ENCODE peak calls at places on chromosomes 13 and 19, in eight cellular contexts. Y, N, D, U, S, Q, Z and I are unnamed samples.

GRCh38 chr13:25046985-25047660 is 48.8 kb upstream of the PABPC3 start:
- DNase-seq in Y (no peak), N (no peak), D (no peak), U (peak; percentile 18), S (peak; percentile 57), Q (no peak), Z (no peak), I (no peak)

GRCh38 chr19:9721861-9722260 is 46.7 kb downstream of the ZNF846 start:
- DNase-seq in Y (no peak), N (no peak), D (no peak), U (no peak), S (peak; percentile 9), Q (no peak), Z (no peak), I (no peak)

GRCh38 chr19:38513762-38514167 is 80.3 kb downstream of the RYR1 start:
- DNase-seq in Y (no peak), N (no peak), D (no peak), U (no peak), S (no peak), Q (no peak), Z (no peak), I (no peak)

GRCh38 chr19:50462970-50463369 is 13.3 kb upstream of the EMC10 start:
- DNase-seq in Y (no peak), N (no peak), D (no peak), U (no peak), S (no peak), Q (no peak), Z (no peak), I (no peak)

GRCh38 chr13:112711528-112712265 is 21.9 kb downstream of the ATP11A start:
- DNase-seq in Y (no peak), N (no peak), D (no peak), U (peak; percentile 98), S (no peak), Q (peak; percentile 74), Z (peak; percentile 92), I (peak; percentile 74)

GRCh38 chr13:42420304-42420703 is 148.4 kb downstream of the AKAP11 start:
- DNase-seq in Y (no peak), N (no peak), D (no peak), U (no peak), S (no peak), Q (no peak), Z (no peak), I (no peak)

GRCh38 chr19:2551864-2552185 is 75.9 kb downstream of the GADD45B start:
- DNase-seq in Y (no peak), N (no peak), D (no peak), U (no peak), S (no peak), Q (no peak), Z (no peak), I (no peak)

GRCh38 chr13:100235311-100235901 is 146.5 kb downstream of the PCCA start:
- DNase-seq in Y (peak; percentile 32), N (no peak), D (no peak), U (peak; percentile 63), S (peak; percentile 51), Q (no peak), Z (no peak), I (no peak)

GRCh38 chr13:27919934-27920676 is at the start of gene PDX1:
- DNase-seq in Y (no peak), N (no peak), D (no peak), U (no peak), S (peak; percentile 70), Q (no peak), Z (no peak), I (peak; percentile 70)

GRCh38 chr19:49889038-49889686 is 7.5 kb downstream of the IL4I1 start:
- DNase-seq in Y (no peak), N (no peak), D (no peak), U (no peak), S (no peak), Q (no peak), Z (no peak), I (no peak)

GRCh38 chr13:41263261-41263971 is at the start of gene MTRF1:
- DNase-seq in Y (peak; percentile 56), N (peak; percentile 51), D (peak; percentile 87), U (peak; percentile 69), S (peak; percentile 86), Q (peak; percentile 12), Z (peak; percentile 84), I (peak; percentile 75)

GRCh38 chr13:22594041-22594440 is 586.7 kb upstream of the SGCG start:
- DNase-seq in Y (no peak), N (no peak), D (no peak), U (no peak), S (no peak), Q (no peak), Z (no peak), I (no peak)

GRCh38 chr13:109745060-109745459 is 41.3 kb downstream of the IRS2 start:
- DNase-seq in Y (no peak), N (no peak), D (no peak), U (no peak), S (no peak), Q (no peak), Z (no peak), I (no peak)
- TF ChIP-seq CTCF in Y (no peak), N (no peak), D (no peak), U (no peak), S (no peak), Q (no peak), Z (no peak), I (no peak)

DNA sequence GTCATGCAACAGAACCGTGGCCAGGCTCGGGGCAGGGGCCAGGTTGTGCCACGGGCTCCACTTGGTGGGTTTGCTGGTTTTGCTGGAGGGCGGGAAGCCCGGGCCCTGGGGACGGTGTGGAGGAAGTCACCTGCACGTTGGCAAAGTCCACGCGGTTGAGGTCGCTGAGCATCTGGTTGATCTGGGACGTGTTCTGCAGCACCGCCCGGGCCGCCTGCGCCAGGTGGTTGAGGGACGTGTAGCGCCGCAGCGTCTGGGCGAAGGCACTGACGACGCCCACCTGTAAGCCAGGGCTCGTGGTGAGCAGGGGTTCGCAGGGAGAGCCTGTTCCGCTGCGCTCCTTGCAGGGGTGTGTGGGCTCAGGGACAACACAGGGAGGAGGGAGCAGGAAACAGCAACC is 24.7 kb upstream of the RANBP3 start:
- DNase-seq in Y (no peak), N (no peak), D (no peak), U (no peak), S (no peak), Q (no peak), Z (no peak), I (no peak)
- H3K36me3 ChIP-seq in Y (no peaks in the 10 kb centered on the region), N (no peaks in the 10 kb centered on the region), D (no peaks in the 10 kb centered on the region), U (peaks cover 3% of the 10 kb centered on the region), S (no peaks in the 10 kb centered on the region), Q (peaks cover 50% of the 10 kb centered on the region), Z (peaks cover 57% of the 10 kb centered on the region), I (peaks cover 3% of the 10 kb centered on the region)

GRCh38 chr19:47419037-47419783 is at the start of gene MEIS3:
- DNase-seq in Y (no peak), N (no peak), D (no peak), U (no peak), S (peak; percentile 81), Q (no peak), Z (no peak), I (no peak)

GRCh38 chr19:47417746-47418594 is 1.4 kb downstream of the MEIS3 start:
- DNase-seq in Y (no peak), N (no peak), D (no peak), U (peak; percentile 18), S (peak; percentile 32), Q (no peak), Z (no peak), I (no peak)

GRCh38 chr19:47417107-47417745 is 2.1 kb downstream of the MEIS3 start:
- DNase-seq in Y (no peak), N (no peak), D (no peak), U (no peak), S (peak; percentile 40), Q (no peak), Z (no peak), I (no peak)

GRCh38 chr19:47419789-47420188 is 462 bp upstream of the MEIS3 start:
- DNase-seq in Y (no peak), N (no peak), D (no peak), U (no peak), S (no peak), Q (no peak), Z (no peak), I (no peak)

GRCh38 chr19:47418595-47419036 is 711 bp downstream of the MEIS3 start:
- DNase-seq in Y (no peak), N (no peak), D (no peak), U (no peak), S (peak; percentile 65), Q (no peak), Z (no peak), I (no peak)
- H3K27ac ChIP-seq in Y (no peak overlapping the region), N (no peak overlapping the region), D (no peak overlapping the region), U (peak overlapping the region; percentile 46), S (peak overlapping the region; percentile 64), Q (peak overlapping the region; percentile 38), Z (no peak overlapping the region), I (no peak overlapping the region)

GRCh38 chr19:8528500-8528899 is 14.5 kb upstream of the ZNF414 start:
- DNase-seq in Y (no peak), N (no peak), D (no peak), U (no peak), S (no peak), Q (no peak), Z (no peak), I (no peak)

GRCh38 chr19:8529369-8530006 is 15.5 kb upstream of the ZNF414 start:
- DNase-seq in Y (no peak), N (no peak), D (no peak), U (no peak), S (no peak), Q (no peak), Z (no peak), I (no peak)

GRCh38 chr19:8530061-8530679 is 16.2 kb upstream of the ZNF414 start:
- DNase-seq in Y (no peak), N (no peak), D (no peak), U (no peak), S (no peak), Q (no peak), Z (no peak), I (no peak)

GRCh38 chr19:8526345-8527062 is 12.5 kb upstream of the ZNF414 start:
- DNase-seq in Y (no peak), N (no peak), D (no peak), U (peak; percentile 88), S (peak; percentile 95), Q (peak; percentile 77), Z (peak; percentile 94), I (peak; percentile 93)

DNA sequence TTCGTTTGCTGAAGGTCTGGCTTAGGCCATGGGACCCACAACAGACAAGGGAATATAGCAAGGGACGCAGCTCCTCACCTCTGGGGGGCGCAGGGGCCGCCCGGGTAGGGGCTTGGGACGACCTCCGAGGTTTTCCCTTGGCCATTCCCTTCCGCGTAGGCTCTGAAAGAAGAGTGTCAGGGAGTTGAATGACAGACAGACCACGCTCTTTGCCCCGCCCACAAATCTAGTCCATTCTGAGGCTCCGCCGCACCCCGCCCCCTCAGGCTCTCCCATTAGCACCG is 11.4 kb upstream of the ZNF414 start:
- DNase-seq in Y (no peak), N (no peak), D (no peak), U (no peak), S (no peak), Q (no peak), Z (no peak), I (no peak)
- TF ChIP-seq CTCF in Y (no peak), N (no peak), D (no peak), U (peak; percentile 42), S (peak; percentile 44), Q (no peak), Z (no peak), I (no peak)